ENCODE peak calls at places on chromosomes 4 and X, in six cellular contexts. X, P, B, D, F and K are unnamed samples.

GRCh38 chrX:128800138-128800537 is 723.2 kb downstream of the SMARCA1 start:
- DNase-seq in B (no peak), D (no peak), X (no peak), F (no peak), P (no peak), K (no peak)

GRCh38 chr4:184897807-184898388 is 72.1 kb upstream of the ACSL1 start:
- DNase-seq in P (no peak), F (no peak), B (no peak), D (no peak), X (no peak), K (no peak)

GRCh38 chrX:72714471-72714916 is 388 bp upstream of the PHKA1 start:
- DNase-seq in B (peak), D (peak), P (no peak), X (peak), F (peak), K (peak)

GRCh38 chrX:112896051-112896450 is 55.4 kb upstream of the AMOT start:
- DNase-seq in X (no peak), P (no peak), B (no peak), D (no peak), F (no peak), K (no peak)

GRCh38 chr4:108276690-108277089 is 108.0 kb upstream of the LEF1 start:
- DNase-seq in P (no peak), F (no peak), B (no peak), D (no peak), X (peak), K (no peak)

GRCh38 chrX:11266329-11266830 is 26.8 kb upstream of the AMELX start:
- DNase-seq in B (no peak), P (no peak), X (no peak), F (no peak), D (no peak), K (no peak)

GRCh38 chr4:8148785-8149435 is 9.7 kb downstream of the ABLIM2 start:
- DNase-seq in D (no peak), P (no peak), X (no peak), B (no peak), F (no peak), K (no peak)

GRCh38 chrX:134718329-134719317 is 60.4 kb upstream of the PLAC1 start:
- DNase-seq in X (peak), P (no peak), F (no peak), B (peak), D (no peak), K (no peak)

GRCh38 chr4:141134051-141134450 is 782 bp upstream of the RNF150 start:
- DNase-seq in X (no peak), B (no peak), P (no peak), D (peak), F (no peak), K (no peak)

GRCh38 chrX:40663880-40664630 is 16.7 kb upstream of the CXorf38 start:
- DNase-seq in P (no peak), D (no peak), X (no peak), F (peak), B (no peak), K (no peak)